ENCODE peak calls at places on chromosomes 2 and 18, in ten cellular contexts. One of them, this sample, is unnamed.

GRCh38 chr2:61356958-61357350 is 113.9 kb downstream of the USP34 start:
- DNase-seq in CD8-positive, alpha-beta T cell: no peak
- DNase-seq in sigmoid colon: no peak
- DNase-seq in HCT116: no peak
- DNase-seq in stomach: no peak
- DNase-seq in pancreas: no peak
- DNase-seq in lower lobe of right lung: no peak
- DNase-seq in psoas muscle: no peak
- DNase-seq in IMR-90: peak; percentile 56
- DNase-seq in DND-41: no peak
- DNase-seq in this sample: no peak

GRCh38 chr2:55761526-55761925 is 67.9 kb upstream of the PNPT1 start:
- DNase-seq in CD8-positive, alpha-beta T cell: no peak
- DNase-seq in sigmoid colon: no peak
- DNase-seq in HCT116: no peak
- DNase-seq in stomach: no peak
- DNase-seq in pancreas: no peak
- DNase-seq in lower lobe of right lung: no peak
- DNase-seq in psoas muscle: no peak
- DNase-seq in IMR-90: peak; percentile 23
- DNase-seq in DND-41: no peak
- DNase-seq in this sample: no peak

GRCh38 chr2:102975996-102976636 is 214.3 kb downstream of the TMEM182 start:
- DNase-seq in CD8-positive, alpha-beta T cell: no peak
- DNase-seq in sigmoid colon: no peak
- DNase-seq in HCT116: peak; percentile 16
- DNase-seq in stomach: no peak
- DNase-seq in pancreas: no peak
- DNase-seq in lower lobe of right lung: no peak
- DNase-seq in psoas muscle: no peak
- DNase-seq in IMR-90: peak; percentile 4
- DNase-seq in DND-41: peak; percentile 4
- DNase-seq in this sample: no peak

GRCh38 chr18:42961298-42961697 is 154.2 kb downstream of the RIT2 start:
- DNase-seq in CD8-positive, alpha-beta T cell: no peak
- DNase-seq in sigmoid colon: no peak
- DNase-seq in HCT116: no peak
- DNase-seq in stomach: no peak
- DNase-seq in pancreas: no peak
- DNase-seq in lower lobe of right lung: no peak
- DNase-seq in psoas muscle: no peak
- DNase-seq in IMR-90: no peak
- DNase-seq in DND-41: no peak
- DNase-seq in this sample: no peak

GRCh38 chr2:198448803-198449202 is 644.4 kb downstream of the PLCL1 start:
- DNase-seq in CD8-positive, alpha-beta T cell: no peak
- DNase-seq in sigmoid colon: no peak
- DNase-seq in HCT116: no peak
- DNase-seq in stomach: no peak
- DNase-seq in pancreas: no peak
- DNase-seq in lower lobe of right lung: no peak
- DNase-seq in psoas muscle: no peak
- DNase-seq in IMR-90: no peak
- DNase-seq in DND-41: no peak
- DNase-seq in this sample: no peak

GRCh38 chr2:72544554-72544953 is 281.3 kb downstream of the EXOC6B start:
- DNase-seq in CD8-positive, alpha-beta T cell: no peak
- DNase-seq in sigmoid colon: no peak
- DNase-seq in HCT116: no peak
- DNase-seq in stomach: no peak
- DNase-seq in pancreas: no peak
- DNase-seq in lower lobe of right lung: no peak
- DNase-seq in psoas muscle: no peak
- DNase-seq in IMR-90: no peak
- DNase-seq in DND-41: no peak
- DNase-seq in this sample: no peak

GRCh38 chr2:227164745-227165350 is 424 bp downstream of the COL4A3 start:
- DNase-seq in CD8-positive, alpha-beta T cell: no peak
- DNase-seq in sigmoid colon: no peak
- DNase-seq in HCT116: no peak
- DNase-seq in stomach: peak; percentile 27
- DNase-seq in pancreas: peak; percentile 50
- DNase-seq in lower lobe of right lung: no peak
- DNase-seq in psoas muscle: peak; percentile 69
- DNase-seq in IMR-90: no peak
- DNase-seq in DND-41: no peak
- DNase-seq in this sample: peak; percentile 72

GRCh38 chr18:79639072-79639829 is 40.4 kb upstream of the CTDP1 start:
- DNase-seq in CD8-positive, alpha-beta T cell: no peak
- DNase-seq in sigmoid colon: no peak
- DNase-seq in HCT116: no peak
- DNase-seq in stomach: no peak
- DNase-seq in pancreas: no peak
- DNase-seq in lower lobe of right lung: no peak
- DNase-seq in psoas muscle: no peak
- DNase-seq in IMR-90: no peak
- DNase-seq in DND-41: no peak
- DNase-seq in this sample: no peak

GRCh38 chr2:147846382-147847081 is 1.7 kb downstream of the ACVR2A start:
- DNase-seq in CD8-positive, alpha-beta T cell: no peak
- DNase-seq in sigmoid colon: no peak
- DNase-seq in HCT116: no peak
- DNase-seq in stomach: no peak
- DNase-seq in pancreas: no peak
- DNase-seq in lower lobe of right lung: no peak
- DNase-seq in psoas muscle: no peak
- DNase-seq in IMR-90: no peak
- DNase-seq in DND-41: no peak
- DNase-seq in this sample: no peak

GRCh38 chr2:65361623-65362022 is 70.8 kb downstream of the SPRED2 start:
- DNase-seq in CD8-positive, alpha-beta T cell: no peak
- DNase-seq in sigmoid colon: no peak
- DNase-seq in HCT116: no peak
- DNase-seq in stomach: no peak
- DNase-seq in pancreas: no peak
- DNase-seq in lower lobe of right lung: no peak
- DNase-seq in psoas muscle: no peak
- DNase-seq in IMR-90: peak; percentile 48
- DNase-seq in DND-41: no peak
- DNase-seq in this sample: no peak

GRCh38 chr2:156305121-156305520 is 27.4 kb downstream of the NR4A2 start:
- DNase-seq in CD8-positive, alpha-beta T cell: no peak
- DNase-seq in sigmoid colon: no peak
- DNase-seq in HCT116: no peak
- DNase-seq in stomach: no peak
- DNase-seq in pancreas: no peak
- DNase-seq in lower lobe of right lung: no peak
- DNase-seq in psoas muscle: no peak
- DNase-seq in IMR-90: no peak
- DNase-seq in DND-41: no peak
- DNase-seq in this sample: no peak

GRCh38 chr2:173141666-173142065 is 66.0 kb downstream of the MAP3K20 start:
- DNase-seq in CD8-positive, alpha-beta T cell: no peak
- DNase-seq in sigmoid colon: no peak
- DNase-seq in HCT116: no peak
- DNase-seq in stomach: no peak
- DNase-seq in pancreas: no peak
- DNase-seq in lower lobe of right lung: no peak
- DNase-seq in psoas muscle: no peak
- DNase-seq in IMR-90: no peak
- DNase-seq in DND-41: no peak
- DNase-seq in this sample: no peak

GRCh38 chr2:189466046-189466445 is 24.8 kb downstream of the WDR75 start:
- DNase-seq in CD8-positive, alpha-beta T cell: no peak
- DNase-seq in sigmoid colon: no peak
- DNase-seq in HCT116: no peak
- DNase-seq in stomach: no peak
- DNase-seq in pancreas: no peak
- DNase-seq in lower lobe of right lung: no peak
- DNase-seq in psoas muscle: no peak
- DNase-seq in IMR-90: no peak
- DNase-seq in DND-41: no peak
- DNase-seq in this sample: no peak

GRCh38 chr2:239696559-239697207 is 295.9 kb upstream of the HDAC4 start:
- DNase-seq in CD8-positive, alpha-beta T cell: no peak
- DNase-seq in sigmoid colon: no peak
- DNase-seq in HCT116: no peak
- DNase-seq in stomach: no peak
- DNase-seq in pancreas: no peak
- DNase-seq in lower lobe of right lung: no peak
- DNase-seq in psoas muscle: no peak
- DNase-seq in IMR-90: no peak
- DNase-seq in DND-41: peak; percentile 1
- DNase-seq in this sample: peak; percentile 40

DNA sequence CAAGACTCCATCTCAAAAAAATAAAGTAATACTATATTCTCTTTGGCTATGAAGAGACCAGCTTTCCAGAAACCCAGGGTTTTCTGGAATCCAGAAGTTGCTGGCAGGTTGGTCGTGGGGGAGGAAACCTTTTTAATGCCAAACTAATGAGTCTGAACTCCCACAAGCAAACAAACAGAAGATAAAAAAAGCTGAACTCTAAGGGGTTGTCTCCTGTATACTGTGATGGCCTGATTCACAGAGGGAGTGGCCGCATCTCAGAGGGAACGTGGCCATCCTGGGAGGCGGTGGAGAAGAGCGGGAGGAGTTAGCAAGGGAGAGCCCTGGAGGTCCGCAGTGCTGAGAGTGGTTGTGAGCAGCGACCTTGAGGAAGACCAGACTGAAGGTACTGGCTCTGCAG is 36.1 kb downstream of the LIMS1 start:
- DNase-seq in CD8-positive, alpha-beta T cell: no peak
- DNase-seq in sigmoid colon: no peak
- DNase-seq in HCT116: no peak
- DNase-seq in stomach: no peak
- DNase-seq in pancreas: no peak
- DNase-seq in lower lobe of right lung: no peak
- DNase-seq in psoas muscle: no peak
- DNase-seq in IMR-90: peak; percentile 76
- DNase-seq in DND-41: no peak
- DNase-seq in this sample: no peak
- H3K4me1 ChIP-seq in CD8-positive, alpha-beta T cell: peaks cover 3% of the 10 kb centered on the region
- H3K4me1 ChIP-seq in sigmoid colon: peaks cover 91% of the 10 kb centered on the region
- H3K4me1 ChIP-seq in HCT116: peaks cover 6% of the 10 kb centered on the region
- H3K4me1 ChIP-seq in stomach: peaks cover 31% of the 10 kb centered on the region
- H3K4me1 ChIP-seq in pancreas: peaks cover 18% of the 10 kb centered on the region
- H3K4me1 ChIP-seq in lower lobe of right lung: peaks cover 38% of the 10 kb centered on the region
- H3K4me1 ChIP-seq in psoas muscle: peaks cover 42% of the 10 kb centered on the region
- H3K4me1 ChIP-seq in IMR-90: peaks cover 23% of the 10 kb centered on the region
- H3K4me1 ChIP-seq in DND-41: no peaks in the 10 kb centered on the region
- H3K4me1 ChIP-seq in this sample: peaks cover 30% of the 10 kb centered on the region

DNA sequence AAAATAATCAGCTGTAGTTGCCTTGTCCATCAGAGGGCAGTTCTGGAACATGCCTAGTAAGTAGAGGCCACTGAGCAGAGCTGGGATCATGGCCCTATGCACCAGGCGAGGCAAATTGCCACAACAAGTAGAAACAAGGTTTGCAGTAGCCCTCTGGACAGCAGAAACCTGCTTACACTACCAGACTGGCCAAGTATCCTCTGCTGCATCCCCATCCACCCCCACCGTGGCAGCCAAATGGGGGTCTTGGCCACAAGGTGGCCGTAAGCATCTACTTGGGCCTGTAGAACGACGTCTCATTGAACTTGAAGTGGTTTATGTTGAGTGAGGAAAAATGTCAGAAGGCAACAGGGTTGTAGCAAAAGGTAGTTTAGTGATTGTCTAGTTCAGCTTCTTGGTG is 241.2 kb downstream of the ALPK2 start:
- DNase-seq in CD8-positive, alpha-beta T cell: no peak
- DNase-seq in sigmoid colon: no peak
- DNase-seq in HCT116: no peak
- DNase-seq in stomach: no peak
- DNase-seq in pancreas: no peak
- DNase-seq in lower lobe of right lung: no peak
- DNase-seq in psoas muscle: no peak
- DNase-seq in IMR-90: no peak
- DNase-seq in DND-41: no peak
- DNase-seq in this sample: no peak
- H3K36me3 ChIP-seq in CD8-positive, alpha-beta T cell: no peaks in the 10 kb centered on the region
- H3K36me3 ChIP-seq in sigmoid colon: peaks cover 10% of the 10 kb centered on the region
- H3K36me3 ChIP-seq in HCT116: peaks cover 9% of the 10 kb centered on the region
- H3K36me3 ChIP-seq in stomach: peaks cover 26% of the 10 kb centered on the region
- H3K36me3 ChIP-seq in pancreas: peaks cover 13% of the 10 kb centered on the region
- H3K36me3 ChIP-seq in lower lobe of right lung: peaks cover 98% of the 10 kb centered on the region
- H3K36me3 ChIP-seq in psoas muscle: peaks cover 76% of the 10 kb centered on the region
- H3K36me3 ChIP-seq in IMR-90: peaks cover 10% of the 10 kb centered on the region
- H3K36me3 ChIP-seq in DND-41: no peaks in the 10 kb centered on the region
- H3K36me3 ChIP-seq in this sample: peaks cover 71% of the 10 kb centered on the region

DNA sequence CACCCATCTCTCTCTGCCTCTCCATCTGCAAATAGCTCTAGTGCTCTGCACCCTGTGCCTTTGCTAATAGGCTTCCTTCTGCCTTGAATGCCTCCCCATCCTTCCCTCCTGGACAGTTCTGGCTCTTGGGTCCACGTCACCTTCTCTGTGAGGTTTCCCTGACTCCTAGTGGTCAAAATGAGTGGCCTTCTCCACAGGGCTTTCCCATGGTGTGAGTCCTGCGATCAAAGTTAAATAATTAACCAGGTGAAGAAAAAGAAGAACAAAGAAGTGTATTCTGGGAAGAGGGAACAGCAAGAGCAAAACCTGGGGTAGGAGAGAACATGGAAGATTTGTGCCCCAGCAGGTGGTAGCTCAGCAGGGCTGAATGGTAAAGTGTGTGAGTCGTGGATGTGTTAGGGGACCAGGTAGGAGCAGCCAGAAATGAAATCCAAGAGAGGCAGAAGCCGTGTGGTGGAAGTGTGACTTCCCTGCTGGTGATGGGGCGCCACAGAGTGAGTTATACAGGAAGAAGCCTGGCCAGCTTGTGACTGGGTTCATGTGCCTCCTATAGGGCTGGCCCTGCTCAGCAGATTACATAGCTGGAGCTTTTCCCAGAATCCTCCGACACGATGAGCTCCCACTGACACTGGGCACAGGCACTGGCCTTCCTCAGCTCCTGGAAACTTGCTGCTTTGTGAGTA is 93.8 kb upstream of the LDAH start:
- DNase-seq in CD8-positive, alpha-beta T cell: no peak
- DNase-seq in sigmoid colon: peak; percentile 73
- DNase-seq in HCT116: no peak
- DNase-seq in stomach: no peak
- DNase-seq in pancreas: no peak
- DNase-seq in lower lobe of right lung: no peak
- DNase-seq in psoas muscle: no peak
- DNase-seq in IMR-90: peak; percentile 13
- DNase-seq in DND-41: no peak
- DNase-seq in this sample: no peak
- TF ChIP-seq CTCF in CD8-positive, alpha-beta T cell: no peak
- TF ChIP-seq CTCF in sigmoid colon: no peak
- TF ChIP-seq CTCF in HCT116: peak; percentile 14
- TF ChIP-seq CTCF in stomach: peak; percentile 11
- TF ChIP-seq CTCF in pancreas: no peak
- TF ChIP-seq CTCF in lower lobe of right lung: peak; percentile 11
- TF ChIP-seq CTCF in psoas muscle: no peak
- TF ChIP-seq CTCF in IMR-90: peak; percentile 28
- TF ChIP-seq CTCF in DND-41: no peak
- TF ChIP-seq CTCF in this sample: no peak

DNA sequence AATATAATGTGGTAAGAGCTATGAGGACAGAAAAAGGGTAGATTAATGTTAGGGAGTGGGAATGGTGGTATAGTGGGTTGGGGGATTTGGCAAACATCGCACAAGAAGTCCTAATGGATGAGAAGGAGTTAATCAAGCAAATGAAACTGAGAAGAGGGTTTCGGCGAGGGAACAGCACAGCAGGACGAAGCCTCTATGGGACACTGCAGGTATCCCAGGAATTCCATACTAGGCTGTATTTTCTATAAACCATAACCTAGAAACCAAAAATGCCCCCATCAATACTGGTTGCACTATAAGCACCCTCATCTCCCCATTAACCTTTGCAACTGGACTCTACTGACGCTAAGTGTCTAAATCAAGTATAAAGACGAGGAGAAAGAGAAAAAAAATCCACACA is 10.3 kb downstream of the WDFY1 start:
- DNase-seq in CD8-positive, alpha-beta T cell: no peak
- DNase-seq in sigmoid colon: no peak
- DNase-seq in HCT116: no peak
- DNase-seq in stomach: no peak
- DNase-seq in pancreas: no peak
- DNase-seq in lower lobe of right lung: no peak
- DNase-seq in psoas muscle: no peak
- DNase-seq in IMR-90: no peak
- DNase-seq in DND-41: no peak
- DNase-seq in this sample: no peak
- H3K4me1 ChIP-seq in CD8-positive, alpha-beta T cell: peaks cover 11% of the 10 kb centered on the region
- H3K4me1 ChIP-seq in sigmoid colon: peaks cover 48% of the 10 kb centered on the region
- H3K4me1 ChIP-seq in HCT116: peaks cover 54% of the 10 kb centered on the region
- H3K4me1 ChIP-seq in stomach: peaks cover 47% of the 10 kb centered on the region
- H3K4me1 ChIP-seq in pancreas: peaks cover 39% of the 10 kb centered on the region
- H3K4me1 ChIP-seq in lower lobe of right lung: peaks cover 72% of the 10 kb centered on the region
- H3K4me1 ChIP-seq in psoas muscle: peaks cover 82% of the 10 kb centered on the region
- H3K4me1 ChIP-seq in IMR-90: peaks cover 20% of the 10 kb centered on the region
- H3K4me1 ChIP-seq in DND-41: peaks cover 11% of the 10 kb centered on the region
- H3K4me1 ChIP-seq in this sample: peaks cover 62% of the 10 kb centered on the region